ENCODE peak calls at places on chromosomes 12 and 14, in five cellular contexts. G is fibroblast of lung, T is neural progenitor cell, C is OCI-LY7, Y is PC-9. U is an unnamed sample.

GRCh38 chr12:31922341-31923062 is 36.7 kb upstream of the RESF1 start:
- DNase-seq in T (no peak), C (peak; percentile 57), Y (no peak), G (peak; percentile 68), U (peak; percentile 1)

GRCh38 chr12:497501-498160 is 37.9 kb downstream of the B4GALNT3 start:
- DNase-seq in C (no peak), T (peak; percentile 80), G (no peak), Y (peak; percentile 52), U (no peak)

GRCh38 chr14:21978184-21978998 is 304.8 kb upstream of the OR4E1 start:
- DNase-seq in C (peak; percentile 66), G (no peak), Y (peak; percentile 34), T (peak; percentile 75), U (no peak)

GRCh38 chr12:109892748-109893147 is 7.3 kb upstream of the TCHP start:
- DNase-seq in T (no peak), C (peak; percentile 74), Y (no peak), G (no peak), U (no peak)

GRCh38 chr12:109770861-109771670 is 57.4 kb downstream of the FAM222A start:
- DNase-seq in C (no peak), G (no peak), T (no peak), Y (no peak), U (no peak)

GRCh38 chr12:61538951-61539350 is 721.3 kb upstream of the USP15 start:
- DNase-seq in T (peak; percentile 23), G (no peak), Y (no peak), C (peak; percentile 70), U (no peak)

GRCh38 chr14:93006484-93007128 is 83.7 kb downstream of the CHGA start:
- DNase-seq in C (peak; percentile 62), T (no peak), G (peak; percentile 58), Y (no peak), U (no peak)

GRCh38 chr14:72883963-72884362 is 9.9 kb downstream of the DPF3 start:
- DNase-seq in C (no peak), T (no peak), Y (no peak), G (peak; percentile 45), U (no peak)

GRCh38 chr12:34607520-34608195 is 585.4 kb downstream of the ALG10 start:
- DNase-seq in T (no peak), G (no peak), Y (no peak), C (no peak), U (no peak)

GRCh38 chr14:104037074-104037473 is 48.4 kb upstream of the ASPG start:
- DNase-seq in Y (no peak), T (no peak), G (no peak), C (no peak), U (no peak)

GRCh38 chr14:104037903-104038302 is 47.6 kb upstream of the ASPG start:
- DNase-seq in C (no peak), Y (no peak), G (no peak), T (no peak), U (no peak)

GRCh38 chr14:104039214-104039613 is 46.3 kb upstream of the ASPG start:
- DNase-seq in T (no peak), G (no peak), C (no peak), Y (no peak), U (no peak)

GRCh38 chr14:104044016-104044415 is 41.5 kb upstream of the ASPG start:
- DNase-seq in C (no peak), G (no peak), Y (peak; percentile 35), T (no peak), U (no peak)

GRCh38 chr14:104040539-104040938 is 45.0 kb upstream of the ASPG start:
- DNase-seq in T (no peak), C (no peak), Y (no peak), G (no peak), U (no peak)
- H2AFZ ChIP-seq in T (no peak overlapping the region), C (no peak overlapping the region), Y (no peak overlapping the region), G (no peak overlapping the region), U (no peak overlapping the region)

DNA sequence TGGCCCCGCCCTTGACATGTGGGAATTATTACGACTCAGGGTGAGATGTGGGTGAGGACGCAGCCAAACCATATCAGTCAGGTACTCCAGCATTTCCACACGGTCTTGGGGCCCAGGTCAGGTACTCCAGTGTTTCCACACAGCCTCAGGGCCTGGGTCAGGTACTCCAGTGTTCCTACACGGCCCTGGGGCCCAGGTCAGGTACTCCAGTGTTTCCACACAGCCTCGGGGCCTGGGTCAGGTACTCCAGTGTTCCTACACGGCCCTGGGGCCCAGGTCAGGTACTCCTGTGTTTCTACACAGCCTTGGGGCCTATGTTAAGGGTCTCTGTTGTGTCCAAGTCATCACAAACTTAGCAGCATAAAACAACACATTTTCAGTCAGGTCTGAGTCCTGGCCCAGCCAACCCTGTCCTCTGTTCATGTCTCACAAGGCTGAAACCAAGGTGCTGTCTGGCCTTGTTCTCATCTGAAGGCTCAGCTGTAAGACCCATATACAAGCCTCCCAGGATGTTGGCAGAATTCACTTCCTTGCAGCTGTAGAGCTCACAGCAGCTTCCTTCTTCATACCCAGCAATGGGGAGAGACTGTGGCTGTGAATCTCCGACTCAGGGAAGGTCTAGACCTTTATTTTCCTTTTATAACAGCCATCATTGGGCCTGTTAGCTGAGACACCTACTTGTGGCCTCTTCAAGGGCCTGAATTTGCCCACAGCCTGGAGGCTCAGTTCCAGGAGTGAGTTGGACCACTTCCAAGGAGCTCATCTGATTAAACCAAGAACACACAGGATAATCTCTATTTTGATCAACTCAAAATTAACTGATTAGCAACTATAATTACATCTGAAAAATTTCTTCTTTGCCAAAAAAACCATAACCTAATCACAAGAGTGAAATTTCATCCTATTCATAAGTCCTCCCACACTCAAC is 107.5 kb upstream of the SFSWAP start:
- DNase-seq in G (no peak), T (no peak), C (peak; percentile 23), Y (no peak), U (no peak)
- H3K4me1 ChIP-seq in G (no peaks in the 10 kb centered on the region), T (peaks cover 26% of the 10 kb centered on the region), C (peaks cover 7% of the 10 kb centered on the region), Y (no peaks in the 10 kb centered on the region), U (no peaks in the 10 kb centered on the region)

GRCh38 chr12:16347391-16348298 is at the start of gene MGST1:
- DNase-seq in Y (peak; percentile 81), T (peak; percentile 96), G (peak; percentile 62), C (peak; percentile 70), U (no peak)
- H2AFZ ChIP-seq in Y (peak within 1 kb of the TSS; percentile 85), T (peak within 1 kb of the TSS; percentile 69), G (peak within 1 kb of the TSS; percentile 52), C (peak within 1 kb of the TSS; percentile 56), U (peak within 1 kb of the TSS; percentile 49)

GRCh38 chr14:52875707-52876106 is 75.1 kb downstream of the FERMT2 start:
- DNase-seq in Y (no peak), T (no peak), G (no peak), C (no peak), U (no peak)

GRCh38 chr14:52873096-52873495 is 77.8 kb downstream of the FERMT2 start:
- DNase-seq in Y (no peak), C (no peak), T (no peak), G (no peak), U (no peak)

GRCh38 chr14:52874389-52874788 is 76.5 kb downstream of the FERMT2 start:
- DNase-seq in C (no peak), G (no peak), T (no peak), Y (no peak), U (no peak)

GRCh38 chr14:52871606-52872005 is 79.2 kb downstream of the FERMT2 start:
- DNase-seq in Y (no peak), C (no peak), T (no peak), G (no peak), U (no peak)

DNA sequence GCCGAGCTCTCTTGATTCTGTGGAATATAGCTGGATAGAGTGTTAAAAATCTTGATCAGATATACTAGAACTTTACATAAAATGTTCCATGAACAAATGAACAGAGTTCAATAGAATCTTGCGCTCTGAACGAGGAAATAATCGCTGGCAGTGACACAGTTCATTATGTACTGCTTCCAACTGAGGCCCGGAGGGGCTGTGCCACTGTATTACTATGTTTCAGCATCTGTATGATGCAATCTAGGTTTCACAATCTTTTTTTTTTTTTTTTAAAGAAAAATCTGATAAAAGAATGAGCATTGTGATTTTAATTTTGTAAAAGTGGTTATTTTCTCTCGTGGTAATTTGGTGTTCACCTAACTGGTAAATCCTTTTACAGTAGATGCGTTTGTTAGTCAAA is 77.2 kb downstream of the FERMT2 start:
- DNase-seq in T (no peak), C (no peak), Y (no peak), G (no peak), U (no peak)
- H3K4me1 ChIP-seq in T (no peaks in the 10 kb centered on the region), C (no peaks in the 10 kb centered on the region), Y (peaks cover 11% of the 10 kb centered on the region), G (peaks cover 19% of the 10 kb centered on the region), U (peaks cover 31% of the 10 kb centered on the region)

U was measured in keratinocyte.